ENCODE peak calls at places on chromosomes 2 and 18, in five cellular contexts. One of them, this sample, is unnamed.

GRCh38 chr2:183081908-183082307 is 3.4 kb downstream of the DUSP19 start:
- DNase-seq in stimulated activated CD4-positive, alpha-beta T cell treated with anti-CD3 and anti-CD28 coated beads, Interleukin-12 subunit alpha, Interleukin-12 subunit beta, amount 100 ng/mL, for 4 hours: no peak
- DNase-seq in GM10248: no peak
- DNase-seq in SJSA1: no peak
- DNase-seq in D341Med: no peak
- DNase-seq in this sample: no peak

GRCh38 chr2:101388232-101388631 is 929 bp upstream of the CREG2 start:
- DNase-seq in stimulated activated CD4-positive, alpha-beta T cell treated with anti-CD3 and anti-CD28 coated beads, Interleukin-12 subunit alpha, Interleukin-12 subunit beta, amount 100 ng/mL, for 4 hours: no peak
- DNase-seq in D341Med: no peak
- DNase-seq in SJSA1: no peak
- DNase-seq in GM10248: no peak
- DNase-seq in this sample: no peak

GRCh38 chr2:136384541-136385303 is 266.8 kb upstream of the CXCR4 start:
- DNase-seq in SJSA1: peak
- DNase-seq in GM10248: peak
- DNase-seq in D341Med: peak
- DNase-seq in stimulated activated CD4-positive, alpha-beta T cell treated with anti-CD3 and anti-CD28 coated beads, Interleukin-12 subunit alpha, Interleukin-12 subunit beta, amount 100 ng/mL, for 4 hours: peak
- DNase-seq in this sample: peak

GRCh38 chr18:59298871-59299270 is 19.6 kb downstream of the CPLX4 start:
- DNase-seq in D341Med: no peak
- DNase-seq in GM10248: no peak
- DNase-seq in SJSA1: no peak
- DNase-seq in stimulated activated CD4-positive, alpha-beta T cell treated with anti-CD3 and anti-CD28 coated beads, Interleukin-12 subunit alpha, Interleukin-12 subunit beta, amount 100 ng/mL, for 4 hours: no peak
- DNase-seq in this sample: no peak

GRCh38 chr2:224031358-224031970 is 7.6 kb downstream of the SERPINE2 start:
- DNase-seq in GM10248: no peak
- DNase-seq in SJSA1: no peak
- DNase-seq in D341Med: no peak
- DNase-seq in stimulated activated CD4-positive, alpha-beta T cell treated with anti-CD3 and anti-CD28 coated beads, Interleukin-12 subunit alpha, Interleukin-12 subunit beta, amount 100 ng/mL, for 4 hours: no peak
- DNase-seq in this sample: no peak

GRCh38 chr2:29000481-29000880 is 19.4 kb downstream of the TOGARAM2 start:
- DNase-seq in SJSA1: no peak
- DNase-seq in D341Med: no peak
- DNase-seq in stimulated activated CD4-positive, alpha-beta T cell treated with anti-CD3 and anti-CD28 coated beads, Interleukin-12 subunit alpha, Interleukin-12 subunit beta, amount 100 ng/mL, for 4 hours: no peak
- DNase-seq in GM10248: peak
- DNase-seq in this sample: peak

GRCh38 chr2:215422676-215423075 is 13.2 kb downstream of the FN1 start:
- DNase-seq in D341Med: no peak
- DNase-seq in SJSA1: no peak
- DNase-seq in stimulated activated CD4-positive, alpha-beta T cell treated with anti-CD3 and anti-CD28 coated beads, Interleukin-12 subunit alpha, Interleukin-12 subunit beta, amount 100 ng/mL, for 4 hours: no peak
- DNase-seq in GM10248: no peak
- DNase-seq in this sample: no peak

GRCh38 chr2:206853880-206854279 is 85.4 kb upstream of the CPO start:
- DNase-seq in SJSA1: no peak
- DNase-seq in GM10248: no peak
- DNase-seq in D341Med: no peak
- DNase-seq in stimulated activated CD4-positive, alpha-beta T cell treated with anti-CD3 and anti-CD28 coated beads, Interleukin-12 subunit alpha, Interleukin-12 subunit beta, amount 100 ng/mL, for 4 hours: no peak
- DNase-seq in this sample: no peak

GRCh38 chr2:137207030-137207429 is 441.7 kb downstream of the THSD7B start:
- DNase-seq in GM10248: no peak
- DNase-seq in stimulated activated CD4-positive, alpha-beta T cell treated with anti-CD3 and anti-CD28 coated beads, Interleukin-12 subunit alpha, Interleukin-12 subunit beta, amount 100 ng/mL, for 4 hours: no peak
- DNase-seq in D341Med: no peak
- DNase-seq in SJSA1: no peak
- DNase-seq in this sample: no peak

GRCh38 chr2:147173798-147174197 is 671.0 kb upstream of the ACVR2A start:
- DNase-seq in D341Med: no peak
- DNase-seq in SJSA1: no peak
- DNase-seq in stimulated activated CD4-positive, alpha-beta T cell treated with anti-CD3 and anti-CD28 coated beads, Interleukin-12 subunit alpha, Interleukin-12 subunit beta, amount 100 ng/mL, for 4 hours: no peak
- DNase-seq in GM10248: no peak
- DNase-seq in this sample: no peak

GRCh38 chr2:36329746-36330145 is 25.8 kb upstream of the CRIM1 start:
- DNase-seq in D341Med: no peak
- DNase-seq in stimulated activated CD4-positive, alpha-beta T cell treated with anti-CD3 and anti-CD28 coated beads, Interleukin-12 subunit alpha, Interleukin-12 subunit beta, amount 100 ng/mL, for 4 hours: no peak
- DNase-seq in SJSA1: peak
- DNase-seq in GM10248: no peak
- DNase-seq in this sample: no peak

GRCh38 chr2:55146266-55146665 is 85.8 kb downstream of the CLHC1 start:
- DNase-seq in SJSA1: no peak
- DNase-seq in GM10248: no peak
- DNase-seq in stimulated activated CD4-positive, alpha-beta T cell treated with anti-CD3 and anti-CD28 coated beads, Interleukin-12 subunit alpha, Interleukin-12 subunit beta, amount 100 ng/mL, for 4 hours: no peak
- DNase-seq in D341Med: no peak
- DNase-seq in this sample: no peak

GRCh38 chr2:39530423-39530866 is 93.4 kb upstream of the MAP4K3 start:
- DNase-seq in GM10248: no peak
- DNase-seq in SJSA1: peak
- DNase-seq in D341Med: no peak
- DNase-seq in stimulated activated CD4-positive, alpha-beta T cell treated with anti-CD3 and anti-CD28 coated beads, Interleukin-12 subunit alpha, Interleukin-12 subunit beta, amount 100 ng/mL, for 4 hours: no peak
- DNase-seq in this sample: no peak

GRCh38 chr18:45441110-45441842 is 174.0 kb upstream of the SLC14A2 start:
- DNase-seq in D341Med: no peak
- DNase-seq in SJSA1: peak
- DNase-seq in stimulated activated CD4-positive, alpha-beta T cell treated with anti-CD3 and anti-CD28 coated beads, Interleukin-12 subunit alpha, Interleukin-12 subunit beta, amount 100 ng/mL, for 4 hours: no peak
- DNase-seq in GM10248: no peak
- DNase-seq in this sample: no peak

GRCh38 chr2:74197049-74197448 is 1.4 kb upstream of the MTHFD2 start:
- DNase-seq in stimulated activated CD4-positive, alpha-beta T cell treated with anti-CD3 and anti-CD28 coated beads, Interleukin-12 subunit alpha, Interleukin-12 subunit beta, amount 100 ng/mL, for 4 hours: no peak
- DNase-seq in D341Med: no peak
- DNase-seq in GM10248: no peak
- DNase-seq in SJSA1: no peak
- DNase-seq in this sample: no peak

GRCh38 chr2:23524261-23524706 is 139.3 kb downstream of the KLHL29 start:
- DNase-seq in stimulated activated CD4-positive, alpha-beta T cell treated with anti-CD3 and anti-CD28 coated beads, Interleukin-12 subunit alpha, Interleukin-12 subunit beta, amount 100 ng/mL, for 4 hours: no peak
- DNase-seq in GM10248: no peak
- DNase-seq in SJSA1: peak
- DNase-seq in D341Med: no peak
- DNase-seq in this sample: no peak

GRCh38 chr2:220835563-220835962 is 736.5 kb downstream of the EPHA4 start:
- DNase-seq in GM10248: no peak
- DNase-seq in D341Med: no peak
- DNase-seq in stimulated activated CD4-positive, alpha-beta T cell treated with anti-CD3 and anti-CD28 coated beads, Interleukin-12 subunit alpha, Interleukin-12 subunit beta, amount 100 ng/mL, for 4 hours: no peak
- DNase-seq in SJSA1: no peak
- DNase-seq in this sample: no peak

GRCh38 chr18:44682181-44682870 is 1.6 kb downstream of the SETBP1 start:
- DNase-seq in stimulated activated CD4-positive, alpha-beta T cell treated with anti-CD3 and anti-CD28 coated beads, Interleukin-12 subunit alpha, Interleukin-12 subunit beta, amount 100 ng/mL, for 4 hours: no peak
- DNase-seq in SJSA1: peak
- DNase-seq in D341Med: no peak
- DNase-seq in GM10248: peak
- DNase-seq in this sample: peak

GRCh38 chr2:26706616-26707473 is 14.3 kb downstream of the KCNK3 start:
- DNase-seq in D341Med: no peak
- DNase-seq in GM10248: no peak
- DNase-seq in SJSA1: no peak
- DNase-seq in stimulated activated CD4-positive, alpha-beta T cell treated with anti-CD3 and anti-CD28 coated beads, Interleukin-12 subunit alpha, Interleukin-12 subunit beta, amount 100 ng/mL, for 4 hours: no peak
- DNase-seq in this sample: no peak

GRCh38 chr2:156765043-156765442 is 328.9 kb downstream of the GPD2 start:
- DNase-seq in stimulated activated CD4-positive, alpha-beta T cell treated with anti-CD3 and anti-CD28 coated beads, Interleukin-12 subunit alpha, Interleukin-12 subunit beta, amount 100 ng/mL, for 4 hours: no peak
- DNase-seq in D341Med: no peak
- DNase-seq in GM10248: no peak
- DNase-seq in SJSA1: no peak
- DNase-seq in this sample: no peak

GRCh38 chr2:88669371-88670214 is 21.9 kb upstream of the RPIA start:
- DNase-seq in stimulated activated CD4-positive, alpha-beta T cell treated with anti-CD3 and anti-CD28 coated beads, Interleukin-12 subunit alpha, Interleukin-12 subunit beta, amount 100 ng/mL, for 4 hours: no peak
- DNase-seq in SJSA1: no peak
- DNase-seq in D341Med: peak
- DNase-seq in GM10248: peak
- DNase-seq in this sample: peak

GRCh38 chr18:29651121-29651675 is 1391.3 kb downstream of the DSC3 start:
- DNase-seq in GM10248: no peak
- DNase-seq in stimulated activated CD4-positive, alpha-beta T cell treated with anti-CD3 and anti-CD28 coated beads, Interleukin-12 subunit alpha, Interleukin-12 subunit beta, amount 100 ng/mL, for 4 hours: no peak
- DNase-seq in D341Med: no peak
- DNase-seq in SJSA1: no peak
- DNase-seq in this sample: no peak

GRCh38 chr2:227415538-227416424 is 28.0 kb upstream of the SCYGR1 start:
- DNase-seq in stimulated activated CD4-positive, alpha-beta T cell treated with anti-CD3 and anti-CD28 coated beads, Interleukin-12 subunit alpha, Interleukin-12 subunit beta, amount 100 ng/mL, for 4 hours: no peak
- DNase-seq in D341Med: no peak
- DNase-seq in SJSA1: peak
- DNase-seq in GM10248: no peak
- DNase-seq in this sample: no peak

GRCh38 chr2:127655209-127656073 is 9.5 kb downstream of the GPR17 start:
- DNase-seq in D341Med: no peak
- DNase-seq in stimulated activated CD4-positive, alpha-beta T cell treated with anti-CD3 and anti-CD28 coated beads, Interleukin-12 subunit alpha, Interleukin-12 subunit beta, amount 100 ng/mL, for 4 hours: no peak
- DNase-seq in GM10248: no peak
- DNase-seq in SJSA1: no peak
- DNase-seq in this sample: no peak

GRCh38 chr2:136363921-136364320 is 246.0 kb upstream of the CXCR4 start:
- DNase-seq in SJSA1: no peak
- DNase-seq in D341Med: no peak
- DNase-seq in stimulated activated CD4-positive, alpha-beta T cell treated with anti-CD3 and anti-CD28 coated beads, Interleukin-12 subunit alpha, Interleukin-12 subunit beta, amount 100 ng/mL, for 4 hours: no peak
- DNase-seq in GM10248: no peak
- DNase-seq in this sample: no peak

GRCh38 chr2:160303076-160303475 is 103.0 kb upstream of the ITGB6 start:
- DNase-seq in SJSA1: no peak
- DNase-seq in stimulated activated CD4-positive, alpha-beta T cell treated with anti-CD3 and anti-CD28 coated beads, Interleukin-12 subunit alpha, Interleukin-12 subunit beta, amount 100 ng/mL, for 4 hours: no peak
- DNase-seq in GM10248: no peak
- DNase-seq in D341Med: no peak
- DNase-seq in this sample: no peak

GRCh38 chr2:108778857-108779256 is 7.7 kb upstream of the CCDC138 start:
- DNase-seq in D341Med: no peak
- DNase-seq in GM10248: no peak
- DNase-seq in SJSA1: no peak
- DNase-seq in stimulated activated CD4-positive, alpha-beta T cell treated with anti-CD3 and anti-CD28 coated beads, Interleukin-12 subunit alpha, Interleukin-12 subunit beta, amount 100 ng/mL, for 4 hours: no peak
- DNase-seq in this sample: no peak